ENCODE peak calls at places on chromosomes 6 and 20, in seven cellular contexts. Z is GM19239; A is activated CD8-positive, alpha-beta T cell treated with anti-CD3 and anti-CD28 coated beads, Interleukin-2, amount 10 ng/mL, durations not matched to agents 7 days and 5 days; L is left colon; G is Kasumi-1; Y is GM20000; P is AG08396. Q is an unnamed sample.

GRCh38 chr20:45968081-45968671 is 3.8 kb downstream of the ZNF335 start:
- DNase-seq in A (no peak), P (no peak), G (no peak), Z (no peak), Y (no peak), L (no peak), Q (no peak)

GRCh38 chr6:107305391-107305790 is 154.0 kb downstream of the PDSS2 start:
- DNase-seq in P (no peak), L (no peak), Y (no peak), G (no peak), A (no peak), Z (no peak), Q (no peak)

GRCh38 chr6:98292812-98293211 is 541.6 kb upstream of the POU3F2 start:
- DNase-seq in A (no peak), L (no peak), P (no peak), Y (no peak), Z (no peak), G (no peak), Q (no peak)

GRCh38 chr20:58511364-58511763 is 3.8 kb downstream of the APCDD1L start:
- DNase-seq in Y (no peak), A (no peak), P (peak; percentile 37), G (no peak), L (no peak), Z (no peak), Q (no peak)

GRCh38 chr6:148440877-148441453 is 98.3 kb downstream of the SASH1 start:
- DNase-seq in Y (no peak), A (no peak), P (peak; percentile 80), Z (no peak), L (no peak), G (no peak), Q (no peak)

GRCh38 chr20:25042531-25043498 is 15.1 kb downstream of the ACSS1 start:
- DNase-seq in A (peak; percentile 77), L (peak; percentile 67), P (no peak), G (peak; percentile 88), Z (peak; percentile 88), Y (peak; percentile 75), Q (peak; percentile 79)

GRCh38 chr6:30820196-30820595 is 64.1 kb upstream of the DDR1 start:
- DNase-seq in L (peak; percentile 84), G (no peak), Y (no peak), P (peak; percentile 65), A (no peak), Z (no peak), Q (no peak)

GRCh38 chr6:84346372-84346771 is 118.9 kb upstream of the CEP162 start:
- DNase-seq in P (no peak), G (no peak), A (no peak), Y (no peak), Z (no peak), L (no peak), Q (no peak)

GRCh38 chr6:34554593-34555322 is 1.4 kb downstream of the SPDEF start:
- DNase-seq in Z (no peak), P (no peak), A (no peak), G (no peak), Y (no peak), L (no peak), Q (no peak)

GRCh38 chr20:48630342-48631075 is 197.3 kb downstream of the PREX1 start:
- DNase-seq in L (no peak), Z (no peak), G (no peak), A (no peak), P (no peak), Y (no peak), Q (no peak)

GRCh38 chr6:80250391-80250997 is 144.0 kb downstream of the BCKDHB start:
- DNase-seq in L (no peak), P (peak; percentile 3), G (no peak), Y (no peak), A (no peak), Z (no peak), Q (no peak)

GRCh38 chr6:131146865-131147264 is 11.6 kb downstream of the AKAP7 start:
- DNase-seq in L (no peak), Y (no peak), G (no peak), A (no peak), P (no peak), Z (no peak), Q (no peak)

GRCh38 chr20:24382330-24382729 is 87.1 kb upstream of the SYNDIG1 start:
- DNase-seq in P (no peak), G (no peak), Y (no peak), A (no peak), L (peak; percentile 32), Z (no peak), Q (no peak)

GRCh38 chr6:138160329-138161117 is 1.2 kb upstream of the ARFGEF3 start:
- DNase-seq in L (no peak), A (no peak), Y (peak; percentile 35), P (no peak), G (no peak), Z (no peak), Q (no peak)

Q was measured in activated CD4-positive, alpha-beta T cell treated with anti-CD3 and anti-CD28 coated beads, Interleukin-2, amount 10 ng/mL, durations not matched to agents 24 days and 14 days.